ENCODE peak calls at places on chromosomes 16 and 17, in six cellular contexts. P is iris pigment epithelial cell; Q is fibroblast of gingiva; K is fibroblast of the aortic adventitia; Z is right lobe of liver; G is effector memory CD4-positive, alpha-beta T cell. A is an unnamed sample.

GRCh38 chr17:78939615-78940014 is 14.4 kb upstream of the TIMP2 start:
- DNase-seq in P (peak), Q (peak), K (peak), Z (no peak), G (no peak), A (no peak)

GRCh38 chr17:79919862-79920720 is 80.9 kb upstream of the CBX4 start:
- DNase-seq in P (no peak), Q (no peak), K (no peak), Z (peak), G (no peak), A (no peak)

GRCh38 chr17:28076138-28076537 is 33.7 kb downstream of the NLK start:
- DNase-seq in P (no peak), Q (no peak), K (no peak), Z (no peak), G (no peak), A (no peak)

GRCh38 chr17:4074831-4075495 is 67.9 kb downstream of the ZZEF1 start:
- DNase-seq in P (peak), Q (peak), K (peak), Z (no peak), G (no peak), A (no peak)

GRCh38 chr17:83054518-83055125 is 24.8 kb upstream of the METRNL start:
- DNase-seq in P (no peak), Q (no peak), K (no peak), Z (no peak), G (no peak), A (no peak)

GRCh38 chr17:31371511-31372097 is 19.9 kb upstream of the RAB11FIP4 start:
- DNase-seq in P (peak), Q (no peak), K (peak), Z (no peak), G (no peak), A (no peak)

GRCh38 chr17:78041401-78042179 is 83.1 kb downstream of the TNRC6C start:
- DNase-seq in P (no peak), Q (peak), K (peak), Z (no peak), G (no peak), A (no peak)

GRCh38 chr17:50058296-50058945 is 2.5 kb downstream of the ITGA3 start:
- DNase-seq in P (no peak), Q (no peak), K (no peak), Z (peak), G (no peak), A (no peak)

GRCh38 chr17:55668581-55668980 is 54.1 kb downstream of the TMEM100 start:
- DNase-seq in P (no peak), Q (no peak), K (no peak), Z (no peak), G (no peak), A (no peak)

GRCh38 chr17:70320642-70321345 is 151.5 kb downstream of the KCNJ2 start:
- DNase-seq in P (no peak), Q (peak), K (peak), Z (no peak), G (no peak), A (no peak)

GRCh38 chr17:18992454-18993130 is 12.0 kb downstream of the FAM83G start:
- DNase-seq in P (no peak), Q (no peak), K (no peak), Z (no peak), G (peak), A (peak)

GRCh38 chr16:75703341-75703740 is 2.1 kb upstream of the DUXB start:
- DNase-seq in P (peak), Q (no peak), K (peak), Z (no peak), G (no peak), A (no peak)

GRCh38 chr17:2179615-2180295 is 123.8 kb downstream of the SMG6 start:
- DNase-seq in P (peak), Q (peak), K (peak), Z (peak), G (no peak), A (no peak)

GRCh38 chr16:56708821-56709685 is 20.9 kb upstream of the NUP93 start:
- DNase-seq in P (no peak), Q (no peak), K (no peak), Z (no peak), G (no peak), A (peak)

GRCh38 chr16:81243927-81244326 is 5.4 kb downstream of the BCO1 start:
- DNase-seq in P (no peak), Q (no peak), K (no peak), Z (no peak), G (no peak), A (no peak)

GRCh38 chr17:78343099-78343432 is 16.8 kb downstream of the SOCS3 start:
- DNase-seq in P (peak), Q (peak), K (peak), Z (no peak), G (no peak), A (no peak)

GRCh38 chr17:39270923-39271322 is 45.2 kb upstream of the STAC2 start:
- DNase-seq in P (peak), Q (peak), K (peak), Z (no peak), G (no peak), A (peak)

GRCh38 chr17:40903129-40903847 is 18.2 kb upstream of the KRT20 start:
- DNase-seq in P (peak), Q (no peak), K (peak), Z (no peak), G (no peak), A (peak)

GRCh38 chr17:30155389-30155788 is 38.8 kb downstream of the NSRP1 start:
- DNase-seq in P (no peak), Q (no peak), K (no peak), Z (no peak), G (no peak), A (no peak)

GRCh38 chr16:82263456-82264159 is 93.6 kb upstream of the MPHOSPH6 start:
- DNase-seq in P (peak), Q (peak), K (peak), Z (peak), G (peak), A (peak)

GRCh38 chr17:27403480-27404005 is 52.7 kb upstream of the KSR1 start:
- DNase-seq in P (no peak), Q (no peak), K (no peak), Z (no peak), G (no peak), A (no peak)

GRCh38 chr17:55852734-55853133 is 101.9 kb downstream of the PCTP start:
- DNase-seq in P (no peak), Q (no peak), K (no peak), Z (no peak), G (no peak), A (no peak)

GRCh38 chr17:73257516-73257915 is 4.2 kb downstream of the CPSF4L start:
- DNase-seq in P (no peak), Q (no peak), K (no peak), Z (peak), G (no peak), A (no peak)

A was measured in activated CD8-positive, alpha-beta T cell treated with anti-CD3 and anti-CD28 coated beads for 36 hours.